ENCODE peak calls at places on chromosomes 11 and 22, in four cellular contexts. T, Y, X and A are unnamed samples.
A peak's percentile ranks its signal among the peaks of the same experiment; 100 is the strongest.

GRCh38 chr11:76902121-76903014 is 41.6 kb downstream of the ACER3 start:
- DNase-seq in T (no peak), Y (no peak), X (no peak), A (no peak)

GRCh38 chr22:24506802-24507438 is 11.8 kb downstream of the UPB1 start:
- DNase-seq in Y (no peak), T (no peak), X (no peak), A (no peak)

GRCh38 chr22:24119476-24119875 is 61.8 kb upstream of the SUSD2 start:
- DNase-seq in X (no peak), Y (no peak), T (no peak), A (peak; percentile 42)

GRCh38 chr22:36027579-36027959 is 1.1 kb downstream of the RBFOX2 start:
- DNase-seq in T (no peak), X (peak; percentile 14), Y (no peak), A (no peak)

GRCh38 chr11:128735935-128736610 is 42.2 kb downstream of the FLI1 start:
- DNase-seq in X (no peak), T (no peak), Y (no peak), A (no peak)

GRCh38 chr22:31253949-31254348 is 38.3 kb downstream of the PIK3IP1 start:
- DNase-seq in T (no peak), Y (no peak), X (peak; percentile 73), A (no peak)

GRCh38 chr11:2768471-2769408 is 68.9 kb upstream of the KCNQ1OT1 start:
- DNase-seq in T (peak; percentile 39), Y (peak; percentile 34), X (no peak), A (peak; percentile 19)

GRCh38 chr11:60195923-60196368 is 13.1 kb upstream of the MS4A6A start:
- DNase-seq in Y (no peak), X (no peak), T (no peak), A (no peak)

DNA sequence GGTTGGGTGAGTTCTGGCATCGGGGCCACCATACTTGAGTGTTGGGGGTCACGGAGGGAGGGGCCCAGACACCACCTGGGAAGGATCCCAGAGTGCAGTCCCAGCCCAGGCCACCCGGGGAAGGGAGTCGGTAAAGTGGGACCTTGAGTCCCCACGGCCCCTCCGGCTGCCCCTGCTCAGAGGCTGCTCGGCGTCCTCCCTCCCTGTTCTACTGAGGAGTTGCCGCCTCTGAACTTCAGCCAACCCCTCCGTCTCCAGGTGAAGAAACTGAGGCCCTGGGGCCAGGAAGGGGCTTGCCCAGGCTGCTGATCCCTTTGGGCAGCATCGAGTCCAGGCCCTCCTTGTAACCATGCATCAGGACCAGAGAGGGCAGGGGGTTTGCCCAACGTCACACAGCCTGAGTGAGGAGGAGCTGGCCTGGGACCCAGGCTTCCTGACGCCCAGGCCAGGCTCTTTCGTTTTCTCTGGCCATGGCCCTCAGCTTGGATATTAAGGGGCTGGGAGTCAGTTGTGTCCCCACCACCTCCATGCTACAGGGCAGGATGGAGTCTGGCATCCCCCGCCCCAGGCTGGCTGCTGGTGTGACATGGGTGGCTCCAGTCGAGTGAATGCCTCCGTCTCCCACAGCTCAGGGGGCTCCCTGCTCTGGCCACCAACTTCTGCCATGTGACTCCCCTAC is 1.3 kb downstream of the PARVG start:
- DNase-seq in X (no peak), T (no peak), Y (no peak), A (peak; percentile 75)
- TF ChIP-seq CTCF in X (no peak), T (no peak), Y (no peak), A (no peak)

GRCh38 chr11:120911943-120912342 is 112.0 kb upstream of the TBCEL start:
- DNase-seq in X (no peak), T (no peak), Y (no peak), A (no peak)

GRCh38 chr11:120909676-120910215 is 114.2 kb upstream of the TBCEL start:
- DNase-seq in Y (no peak), T (no peak), X (no peak), A (no peak)

GRCh38 chr11:120912915-120913314 is 111.0 kb upstream of the TBCEL start:
- DNase-seq in Y (no peak), X (no peak), T (no peak), A (no peak)

GRCh38 chr11:120914021-120914420 is 109.9 kb upstream of the TBCEL start:
- DNase-seq in X (no peak), T (no peak), Y (no peak), A (no peak)

DNA sequence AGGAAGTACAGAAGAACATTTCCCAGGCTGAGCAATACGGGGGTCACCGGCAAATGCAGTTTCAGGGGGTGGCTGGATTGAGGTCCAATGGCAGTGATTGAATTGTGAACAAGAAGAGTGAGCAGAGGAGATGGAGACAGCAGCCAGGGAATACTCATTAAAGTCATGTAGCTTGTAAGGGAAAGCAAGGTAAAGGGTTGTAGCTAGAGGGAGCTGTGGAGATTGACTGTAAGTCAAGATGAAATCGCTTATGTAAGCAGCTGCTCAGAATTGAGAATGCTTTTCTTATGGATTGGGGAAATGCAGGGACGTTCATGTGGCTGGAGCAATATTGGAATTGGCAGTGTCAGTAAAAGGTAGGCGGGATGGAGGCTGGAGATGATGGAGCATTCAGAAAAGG is 111.4 kb upstream of the TBCEL start:
- DNase-seq in X (no peak), T (no peak), Y (peak; percentile 10), A (no peak)
- TF ChIP-seq CTCF in X (no peak), T (no peak), Y (peak; percentile 47), A (no peak)

DNA sequence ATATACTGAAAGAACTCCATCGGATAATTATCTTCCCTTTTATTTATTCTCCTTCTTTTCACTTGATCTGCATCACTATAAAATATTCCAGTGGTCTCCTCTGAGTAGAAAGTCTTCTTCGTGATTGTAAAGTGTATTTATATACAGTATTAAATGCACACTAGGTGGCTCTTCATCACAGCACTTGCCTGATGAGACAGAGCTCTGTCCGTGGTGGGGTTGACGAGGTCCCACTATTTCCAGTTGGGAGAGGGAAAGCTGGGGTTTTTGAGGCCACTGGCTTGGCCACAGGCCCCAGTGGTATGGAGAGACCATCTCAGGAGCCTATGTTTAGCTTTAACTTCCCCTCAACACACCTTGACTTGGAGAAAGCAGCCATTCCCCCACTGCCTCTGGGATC is 31.6 kb upstream of the ZBTB16 start:
- DNase-seq in T (no peak), X (no peak), Y (no peak), A (no peak)
- TF ChIP-seq CTCF in T (peak; percentile 11), X (peak; percentile 4), Y (no peak), A (no peak)

DNA sequence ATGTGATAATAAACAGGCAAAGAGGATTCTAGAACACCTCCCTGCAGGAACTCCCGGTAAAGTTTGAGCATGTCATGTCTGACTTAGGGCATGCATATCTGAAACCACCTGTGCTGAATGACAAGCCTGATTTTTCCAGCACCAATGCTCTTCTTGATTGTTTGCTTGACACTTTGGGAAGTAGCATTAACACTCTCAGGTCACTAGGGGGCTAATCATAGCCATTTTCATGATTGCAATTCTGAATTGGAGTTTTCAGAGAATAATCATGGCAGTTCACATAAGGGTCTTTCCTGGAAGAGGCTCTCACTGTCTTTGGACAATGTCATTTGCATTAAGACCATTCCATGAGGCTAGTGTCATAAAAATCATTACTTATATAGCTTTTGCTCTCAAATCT is 234.4 kb upstream of the MTNR1B start:
- DNase-seq in Y (no peak), X (no peak), T (no peak), A (no peak)
- TF ChIP-seq CTCF in Y (peak; percentile 9), X (peak; percentile 29), T (peak; percentile 20), A (no peak)

GRCh38 chr11:10893713-10894112 is 35.9 kb upstream of the ZBED5 start:
- DNase-seq in T (no peak), Y (peak; percentile 62), X (no peak), A (no peak)
- TF ChIP-seq CTCF in T (peak; percentile 49), Y (peak; percentile 62), X (peak; percentile 35), A (no peak)

DNA sequence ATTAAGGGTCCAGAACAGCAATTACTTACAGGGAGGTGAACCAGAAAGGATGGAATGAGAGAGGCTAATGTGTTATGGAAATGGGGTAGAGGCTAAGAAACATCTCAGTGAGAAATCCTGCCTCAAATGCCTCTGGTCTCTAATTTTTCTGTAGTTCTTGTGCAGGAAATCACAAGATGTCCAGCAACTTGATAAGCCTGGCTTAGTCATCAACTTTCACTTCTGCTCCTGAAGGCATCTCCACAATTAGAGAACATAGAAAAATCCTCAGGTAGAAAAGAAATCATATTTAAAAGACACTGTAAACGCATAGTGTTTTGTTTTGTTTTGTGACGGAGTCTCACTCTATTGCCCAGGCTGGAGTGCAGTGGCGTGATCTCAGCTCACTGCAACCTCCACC is 18.7 kb downstream of the MRGPRX4 start:
- DNase-seq in T (no peak), X (no peak), Y (no peak), A (no peak)
- TF ChIP-seq CTCF in T (no peak), X (no peak), Y (no peak), A (no peak)

DNA sequence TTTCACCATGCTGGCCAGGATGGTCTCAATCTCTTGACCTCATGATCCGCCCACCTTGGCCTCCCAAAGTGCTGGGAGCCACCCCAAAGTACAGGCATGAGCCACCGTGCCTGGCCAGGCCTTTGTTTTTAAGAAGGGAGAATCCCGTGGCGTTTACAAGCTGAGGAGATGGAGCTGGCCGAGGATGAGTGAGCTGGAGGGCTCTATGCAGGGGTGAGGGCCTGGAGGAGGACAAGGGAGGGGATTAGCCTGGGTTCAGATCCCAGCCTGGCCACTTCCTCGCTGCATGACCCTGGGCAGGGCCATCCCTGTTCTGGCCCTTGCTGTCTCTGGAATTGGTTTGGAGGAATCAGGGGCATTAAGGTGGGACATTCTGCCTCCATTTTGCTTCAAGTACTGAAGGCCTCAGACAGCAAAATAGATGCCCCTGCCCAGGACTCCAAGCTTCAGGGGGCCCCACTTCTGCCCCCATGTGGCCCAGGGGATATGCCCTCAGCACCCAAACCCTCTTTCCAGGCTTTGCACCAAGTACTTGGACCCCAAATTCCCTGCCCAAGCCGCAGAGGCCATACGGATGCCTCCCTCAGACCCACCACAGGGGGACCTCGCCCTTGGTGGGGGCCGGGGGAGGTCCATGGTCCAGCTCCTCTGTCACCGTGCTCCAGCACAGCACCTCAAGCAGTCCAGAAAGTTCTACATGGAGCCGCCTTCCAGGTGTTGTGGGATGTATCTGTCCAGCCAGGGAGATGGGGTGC is 12.1 kb upstream of the LRP5 start:
- DNase-seq in X (no peak), Y (no peak), T (no peak), A (no peak)
- TF ChIP-seq CTCF in X (no peak), Y (no peak), T (no peak), A (no peak)